ENCODE peak calls at places on chromosomes 4 and X, in seven cellular contexts. P is stimulated activated CD4-positive, alpha-beta T cell treated with anti-CD3 and anti-CD28 coated beads, Interleukin-1b, Interleukin-23, amount 100 ng/mL, for 24 hours; N is cardiac fibroblast; Q is GM23248; D is Kasumi-1; J is stimulated activated CD8-positive, alpha-beta memory T cell treated with anti-CD3 and anti-CD28 coated beads, Interleukin-4, amount 100 ng/mL, for 1 hour; R is dermis blood vessel endothelial cell. O is an unnamed sample.

GRCh38 chr4:124854968-124855367 is 142.4 kb upstream of the ANKRD50 start:
- DNase-seq in R (no peak), D (no peak), P (no peak), Q (peak; percentile 42), J (no peak), N (peak; percentile 41), O (peak; percentile 60)

GRCh38 chr4:99628040-99628439 is 29.6 kb downstream of the C4orf54 start:
- DNase-seq in D (no peak), N (no peak), J (no peak), R (no peak), Q (no peak), P (no peak), O (no peak)

GRCh38 chr4:102430511-102430910 is 70.6 kb upstream of the NFKB1 start:
- DNase-seq in J (no peak), Q (peak; percentile 61), R (peak; percentile 17), P (no peak), D (no peak), N (peak; percentile 55), O (peak; percentile 67)

GRCh38 chr4:4765811-4766210 is 93.7 kb upstream of the MSX1 start:
- DNase-seq in D (no peak), R (no peak), N (no peak), J (no peak), Q (no peak), P (no peak), O (no peak)

GRCh38 chrX:70289793-70290770 is at the start of the genes KIF4A and PDZD11:
- DNase-seq in N (peak; percentile 83), Q (peak; percentile 90), D (peak; percentile 63), R (peak; percentile 85), J (peak; percentile 22), P (peak; percentile 28), O (peak; percentile 86)

GRCh38 chr4:48939785-48940184 is 33.2 kb upstream of the OCIAD2 start:
- DNase-seq in J (no peak), P (no peak), R (peak; percentile 93), N (peak; percentile 95), Q (peak; percentile 83), D (no peak), O (peak; percentile 52)

GRCh38 chr4:91116861-91117260 is 989.7 kb downstream of the CCSER1 start:
- DNase-seq in P (no peak), N (peak; percentile 8), R (no peak), D (peak; percentile 36), J (no peak), Q (peak; percentile 3), O (peak; percentile 7)

GRCh38 chr4:177313263-177313662 is 3.6 kb downstream of the NEIL3 start:
- DNase-seq in R (no peak), Q (peak; percentile 66), N (peak; percentile 60), J (no peak), D (no peak), P (no peak), O (peak; percentile 60)

GRCh38 chr4:7594013-7594412 is 159.3 kb upstream of the PSAPL1 start:
- DNase-seq in Q (no peak), D (no peak), R (no peak), P (no peak), J (no peak), N (no peak), O (no peak)

GRCh38 chr4:107736924-107737448 is 17.0 kb upstream of the PAPSS1 start:
- DNase-seq in Q (peak; percentile 58), J (no peak), N (peak; percentile 65), D (peak; percentile 39), R (peak; percentile 79), P (no peak), O (peak; percentile 70)

GRCh38 chr4:68304731-68305130 is 45.2 kb downstream of the YTHDC1 start:
- DNase-seq in D (no peak), R (no peak), N (no peak), Q (no peak), J (no peak), P (no peak), O (no peak)

GRCh38 chr4:16051132-16051531 is 32.7 kb downstream of the PROM1 start:
- DNase-seq in Q (no peak), P (no peak), D (no peak), N (no peak), R (no peak), J (no peak), O (no peak)

GRCh38 chr4:40887690-40888089 is 137.9 kb downstream of the NSUN7 start:
- DNase-seq in J (no peak), N (peak; percentile 91), Q (peak; percentile 91), R (no peak), D (no peak), P (no peak), O (peak; percentile 60)

GRCh38 chr4:177740563-177740962 is 298.3 kb upstream of the AGA start:
- DNase-seq in Q (no peak), P (no peak), D (no peak), N (peak; percentile 1), J (no peak), R (no peak), O (no peak)

GRCh38 chr4:73450398-73451004 is 14.5 kb downstream of the AFP start:
- DNase-seq in N (peak; percentile 96), R (no peak), Q (peak; percentile 95), P (no peak), D (no peak), J (no peak), O (peak; percentile 81)

O was measured in adipocyte.